ENCODE peak calls at places on chromosomes 11 and 22, in six cellular contexts. T, B, I, X, Z and J are unnamed samples. For H3K4me1, the result is how much of the 10 kb centered on the place peaks cover.

GRCh38 chr11:33448461-33449130 is 191.4 kb downstream of the HIPK3 start:
- DNase-seq in Z (no peak), T (no peak), X (peak), B (no peak), I (no peak), J (peak)

GRCh38 chr11:123303924-123304323 is 108.9 kb upstream of the CLMP start:
- DNase-seq in Z (no peak), X (no peak), I (peak), T (peak), B (no peak), J (no peak)

GRCh38 chr11:121763526-121763925 is 310.8 kb upstream of the SORL1-AS1 start:
- DNase-seq in T (no peak), B (no peak), I (no peak), X (no peak), Z (no peak), J (no peak)

GRCh38 chr11:66268953-66269906 is 791 bp downstream of the RAB1B start:
- DNase-seq in T (no peak), X (peak), B (no peak), I (peak), Z (no peak), J (peak)

GRCh38 chr11:97937501-97937900 is 1083.2 kb upstream of the CNTN5 start:
- DNase-seq in B (no peak), X (peak), T (no peak), I (no peak), Z (no peak), J (peak)

GRCh38 chr11:108496643-108497256 is 1.4 kb downstream of the POGLUT3 start:
- DNase-seq in I (no peak), Z (no peak), X (peak), B (no peak), T (no peak), J (peak)

GRCh38 chr11:64007629-64008282 is 21.5 kb downstream of the OTUB1 start:
- DNase-seq in T (no peak), X (no peak), I (peak), B (peak), Z (no peak), J (no peak)

GRCh38 chr11:104905271-104905670 is 7.0 kb upstream of the CASP12 start:
- DNase-seq in B (no peak), T (no peak), I (peak), X (no peak), Z (no peak), J (peak)

GRCh38 chr22:27801197-27801615 is 350 bp downstream of the MN1 start:
- DNase-seq in Z (peak), B (no peak), I (peak), X (peak), T (peak), J (peak)

GRCh38 chr22:18091478-18091877 is 13.7 kb downstream of the PEX26 start:
- DNase-seq in B (no peak), T (no peak), Z (no peak), X (no peak), I (no peak), J (no peak)

GRCh38 chr11:17272823-17273222 is 3.7 kb upstream of the NUCB2 start:
- DNase-seq in I (no peak), Z (no peak), T (no peak), X (no peak), B (no peak), J (no peak)

GRCh38 chr11:82494988-82495432 is 238.7 kb downstream of the FAM181B start:
- DNase-seq in X (no peak), T (no peak), I (peak), Z (no peak), B (no peak), J (peak)

GRCh38 chr11:33539659-33540249 is 160.9 kb downstream of the C11orf91 start:
- DNase-seq in I (no peak), Z (no peak), T (no peak), B (no peak), X (no peak), J (no peak)

GRCh38 chr11:79441159-79441875 is 487 bp upstream of the TENM4 start:
- DNase-seq in B (no peak), Z (no peak), X (peak), I (no peak), T (no peak), J (no peak)

GRCh38 chr11:68076371-68077042 is 37.7 kb downstream of the TCIRG1 start:
- DNase-seq in Z (no peak), B (no peak), T (no peak), I (no peak), X (no peak), J (no peak)

GRCh38 chr11:122202951-122203456 is 87.0 kb upstream of the BLID start:
- DNase-seq in Z (no peak), I (peak), T (peak), B (peak), X (peak), J (peak)

GRCh38 chr22:39868741-39869140 is 24.8 kb downstream of the ENTHD1 start:
- DNase-seq in T (no peak), I (no peak), X (no peak), Z (no peak), B (no peak), J (no peak)

GRCh38 chr11:125626381-125626950 is 1.5 kb downstream of the CHEK1 start:
- DNase-seq in T (peak), X (peak), I (no peak), B (no peak), Z (peak), J (no peak)

GRCh38 chr22:26122920-26123468 is 46.3 kb upstream of the SEZ6L start:
- DNase-seq in Z (no peak), X (no peak), I (no peak), B (no peak), T (no peak), J (no peak)

GRCh38 chr11:57648791-57649735 is 649 bp downstream of the YPEL4 start:
- DNase-seq in Z (no peak), X (no peak), I (no peak), T (no peak), B (no peak), J (no peak)

GRCh38 chr11:124915541-124916369 is 3.3 kb upstream of the HEPN1 start:
- DNase-seq in Z (no peak), X (peak), B (no peak), I (no peak), T (no peak), J (no peak)

GRCh38 chr11:114182471-114182968 is 113.7 kb upstream of the NNMT start:
- DNase-seq in B (no peak), I (no peak), Z (no peak), T (no peak), X (no peak), J (no peak)
- H3K4me1 ChIP-seq in B (half or more), I (under half), Z (half or more), T (half or more), X (under half), J (under half)

GRCh38 chr11:111934301-111934700 is 2.8 kb upstream of the DIXDC1 start:
- DNase-seq in B (no peak), X (no peak), Z (no peak), I (no peak), T (no peak), J (no peak)
- H3K4me1 ChIP-seq in B (under half), X (under half), Z (under half), I (half or more), T (under half), J (under half)

DNA sequence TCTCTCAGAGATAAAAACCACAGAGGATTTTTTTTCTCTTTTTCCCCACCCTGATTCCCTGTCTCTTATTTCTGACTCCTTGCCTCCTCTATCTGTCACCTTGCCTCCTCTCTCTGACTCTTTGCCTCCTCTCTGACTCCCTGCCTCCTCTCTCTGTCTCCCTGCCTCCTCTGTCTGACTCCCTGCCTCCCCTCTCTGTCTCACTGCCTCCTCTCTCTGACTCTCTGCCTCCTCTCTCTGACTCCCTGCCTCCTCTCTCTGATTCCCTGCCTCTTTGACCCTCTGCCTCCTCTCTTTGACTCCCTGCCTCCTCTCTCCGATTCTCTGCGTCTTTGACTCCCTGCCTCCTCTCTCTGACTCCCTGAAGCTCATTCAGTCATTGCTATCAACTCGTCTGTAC is 3.1 kb downstream of the RASD2 start:
- DNase-seq in T (no peak), Z (no peak), X (no peak), B (no peak), I (no peak), J (no peak)
- H3K4me1 ChIP-seq in T (under half), Z (under half), X (under half), B (under half), I (under half), J (under half)

GRCh38 chr11:11178671-11179070 is 174.4 kb downstream of the CSNK2A3 start:
- DNase-seq in X (no peak), Z (no peak), T (no peak), I (no peak), B (no peak), J (peak)
- H3K4me1 ChIP-seq in X (under half), Z (under half), T (under half), I (under half), B (under half), J (under half)

GRCh38 chr22:35592418-35592967 is 24.6 kb downstream of the MB start:
- DNase-seq in I (no peak), X (no peak), T (no peak), B (no peak), Z (no peak), J (no peak)
- H3K4me1 ChIP-seq in I (half or more), X (under half), T (under half), B (under half), Z (under half), J (under half)

DNA sequence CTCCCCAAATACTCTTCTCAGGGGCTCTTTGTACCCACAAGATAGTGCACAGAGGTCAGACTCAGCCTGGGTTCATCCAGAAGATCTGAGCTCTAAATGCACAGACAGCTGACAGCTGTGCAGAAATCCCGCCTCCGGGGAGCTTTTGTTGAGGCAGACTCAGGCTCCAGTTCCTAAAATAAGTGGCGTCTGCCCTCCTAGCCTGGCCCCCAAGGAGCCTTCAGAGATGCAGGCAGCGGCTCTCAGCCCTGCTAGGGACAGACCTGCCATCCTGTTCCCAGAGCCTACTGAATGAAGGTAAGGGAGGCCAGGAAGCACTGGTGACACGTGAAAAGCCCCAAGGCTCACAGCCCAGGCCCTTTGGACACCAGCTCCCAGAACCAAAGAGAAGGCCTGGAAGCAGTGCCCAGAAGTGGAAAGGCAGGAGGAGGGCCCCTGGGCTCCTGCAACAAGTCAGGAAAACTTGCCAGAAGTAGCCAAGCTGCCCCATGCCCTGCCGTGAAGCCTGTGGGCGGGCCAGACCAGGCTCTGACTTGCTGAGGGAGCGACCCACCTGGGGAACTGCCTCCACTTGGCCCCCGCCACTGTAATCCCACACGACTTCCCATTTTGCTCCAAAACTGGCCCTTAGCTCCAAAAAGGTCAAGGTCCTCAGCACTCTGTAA is 51.1 kb upstream of the ARFGAP3 start:
- DNase-seq in Z (no peak), B (no peak), T (no peak), X (no peak), I (no peak), J (no peak)
- H3K4me1 ChIP-seq in Z (under half), B (under half), T (under half), X (under half), I (under half), J (under half)

GRCh38 chr11:96156379-96156722 is 186.6 kb downstream of the MAML2 start:
- DNase-seq in I (no peak), T (no peak), Z (no peak), B (no peak), X (no peak), J (no peak)
- H3K4me1 ChIP-seq in I (under half), T (under half), Z (under half), B (under half), X (under half), J (under half)